ENCODE peak calls at places on chromosomes 1 and 21, in five cellular contexts. M is transverse colon; V is heart right ventricle; E is CD8-positive, alpha-beta memory T cell; Q is mesenchymal stem cell. H is an unnamed sample. For H3K27me3, the result is how much of the 10 kb centered on the place peaks cover.

GRCh38 chr1:32878183-32878582 is 7.5 kb upstream of the FNDC5 start:
- DNase-seq in M (no peak), Q (no peak), V (no peak), E (no peak), H (no peak)

GRCh38 chr1:95007687-95008086 is 65.1 kb downstream of the ALG14 start:
- DNase-seq in E (no peak), Q (no peak), V (no peak), M (no peak), H (no peak)

GRCh38 chr1:95133687-95134086 is 16.5 kb downstream of the TLCD4 start:
- DNase-seq in M (no peak), Q (no peak), V (no peak), E (no peak), H (no peak)

GRCh38 chr1:147109041-147109440 is 63.2 kb downstream of the PRKAB2 start:
- DNase-seq in E (no peak), V (no peak), Q (no peak), M (no peak), H (no peak)

GRCh38 chr1:38536089-38536488 is 323.5 kb downstream of the RRAGC start:
- DNase-seq in E (no peak), M (no peak), Q (no peak), V (no peak), H (no peak)

GRCh38 chr1:186188736-186189135 is 186.3 kb downstream of the TPR start:
- DNase-seq in Q (no peak), V (no peak), M (no peak), E (no peak), H (no peak)

GRCh38 chr1:78553859-78554258 is 63.1 kb downstream of the PTGFR start:
- DNase-seq in V (no peak), M (no peak), E (no peak), Q (no peak), H (peak)

GRCh38 chr21:19767546-19767945 is 1230.7 kb upstream of the NCAM2 start:
- DNase-seq in E (no peak), Q (no peak), M (no peak), V (no peak), H (no peak)

GRCh38 chr1:84037758-84038611 is 39.1 kb upstream of the TTLL7 start:
- DNase-seq in V (no peak), Q (no peak), E (no peak), M (no peak), H (no peak)

GRCh38 chr1:12356004-12356890 is 126.4 kb downstream of the VPS13D start:
- DNase-seq in Q (no peak), V (no peak), E (no peak), M (no peak), H (no peak)

GRCh38 chr1:159831696-159832225 is 5.1 kb downstream of the SLAMF8 start:
- DNase-seq in M (no peak), V (no peak), Q (no peak), E (no peak), H (no peak)

GRCh38 chr1:160996195-160996594 is 24.8 kb downstream of the F11R start:
- DNase-seq in Q (peak), V (no peak), E (no peak), M (no peak), H (no peak)

GRCh38 chr1:153578936-153579335 is 13.3 kb upstream of the S100A2 start:
- DNase-seq in M (no peak), V (no peak), Q (no peak), E (no peak), H (no peak)

GRCh38 chr1:205396972-205397616 is 24.8 kb downstream of the LEMD1 start:
- DNase-seq in V (peak), M (peak), E (peak), Q (peak), H (no peak)

GRCh38 chr21:43302769-43303168 is 124.2 kb downstream of the SIK1 start:
- DNase-seq in V (no peak), M (no peak), Q (no peak), E (no peak), H (no peak)

GRCh38 chr1:177383715-177384114 is 213.0 kb downstream of the BRINP2 start:
- DNase-seq in M (no peak), E (no peak), Q (no peak), V (no peak), H (peak)

GRCh38 chr1:224542783-224543440 is 73.2 kb upstream of the CNIH3 start:
- DNase-seq in Q (peak), V (no peak), E (no peak), M (no peak), H (peak)

GRCh38 chr1:55065649-55066048 is 26.3 kb downstream of the PCSK9 start:
- DNase-seq in V (no peak), E (no peak), Q (no peak), M (no peak), H (no peak)

GRCh38 chr21:45262616-45263015 is 25.1 kb downstream of the POFUT2 start:
- DNase-seq in E (peak), Q (no peak), V (no peak), M (peak), H (no peak)

GRCh38 chr1:21936366-21937031 is 611 bp downstream of the HSPG2 start:
- DNase-seq in E (no peak), Q (peak), M (peak), V (peak), H (no peak)

GRCh38 chr1:29808141-29808995 is 572.0 kb downstream of the PTPRU start:
- DNase-seq in V (no peak), M (no peak), E (no peak), Q (no peak), H (no peak)

GRCh38 chr1:26345718-26346117 is 8.2 kb downstream of the CRYBG2 start:
- DNase-seq in V (no peak), Q (no peak), E (no peak), M (no peak), H (no peak)
- H3K27ac ChIP-seq in V (no peak), Q (no peak), E (no peak), M (no peak), H (no peak)

DNA sequence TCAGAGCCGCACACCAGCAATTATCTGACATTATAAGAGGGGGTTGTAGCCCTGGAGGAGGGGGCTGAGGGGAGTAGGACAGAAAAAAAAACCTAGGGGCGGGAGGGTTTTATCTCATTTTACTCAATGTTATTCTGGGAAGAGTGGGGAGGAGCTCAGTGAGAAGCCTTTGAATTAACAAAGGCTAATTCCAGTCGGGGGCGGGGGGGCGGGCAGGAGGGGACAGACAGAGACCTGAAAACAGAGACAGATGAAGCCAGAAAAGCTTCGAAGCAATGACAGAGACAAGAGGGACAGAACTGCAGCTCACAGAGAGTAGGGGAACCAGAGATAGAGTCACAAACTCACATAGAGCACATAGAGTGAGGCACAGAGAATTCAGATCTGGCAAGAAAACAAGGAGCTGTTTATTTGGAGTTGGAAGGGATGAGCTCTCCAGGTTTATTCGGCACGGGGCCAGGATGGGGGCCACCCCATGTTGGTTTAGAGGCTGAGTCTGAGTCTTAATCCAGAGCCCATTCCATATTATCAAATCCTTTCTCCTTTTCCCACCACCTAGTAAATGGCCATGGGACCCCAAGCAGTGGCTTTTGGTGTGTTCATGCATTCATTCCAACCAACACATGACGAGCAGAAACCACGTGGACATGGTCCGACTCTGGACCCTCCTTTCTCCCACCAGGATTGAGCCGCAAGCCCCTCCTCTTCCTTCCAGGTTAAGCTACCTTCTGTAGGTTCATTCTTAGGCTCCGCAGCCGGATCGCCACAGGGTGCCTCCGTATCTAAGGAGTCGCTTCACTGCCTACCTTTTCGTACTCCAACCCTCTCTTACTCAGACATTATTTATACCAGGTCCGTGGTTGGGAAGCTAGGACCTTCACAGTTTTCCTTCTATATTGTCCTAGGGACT is 63.4 kb downstream of the RHBG start:
- DNase-seq in V (no peak), E (no peak), M (no peak), Q (no peak), H (no peak)
- H3K27me3 ChIP-seq in V (half or more), E (half or more), M (half or more), Q (half or more), H (under half)

GRCh38 chr1:202810193-202810614 is 550 bp upstream of the PCAT6 start:
- DNase-seq in Q (no peak), E (no peak), M (no peak), V (no peak), H (no peak)

GRCh38 chr1:202809597-202810159 is 1.1 kb upstream of the PCAT6 start:
- DNase-seq in Q (no peak), M (no peak), E (no peak), V (no peak), H (no peak)

GRCh38 chr1:202807367-202807925 is 775 bp downstream of the KDM5B start:
- DNase-seq in M (peak), V (peak), Q (peak), E (peak), H (no peak)

GRCh38 chr1:202806845-202807366 is 1.3 kb downstream of the KDM5B start:
- DNase-seq in V (no peak), Q (peak), M (no peak), E (peak), H (no peak)

DNA sequence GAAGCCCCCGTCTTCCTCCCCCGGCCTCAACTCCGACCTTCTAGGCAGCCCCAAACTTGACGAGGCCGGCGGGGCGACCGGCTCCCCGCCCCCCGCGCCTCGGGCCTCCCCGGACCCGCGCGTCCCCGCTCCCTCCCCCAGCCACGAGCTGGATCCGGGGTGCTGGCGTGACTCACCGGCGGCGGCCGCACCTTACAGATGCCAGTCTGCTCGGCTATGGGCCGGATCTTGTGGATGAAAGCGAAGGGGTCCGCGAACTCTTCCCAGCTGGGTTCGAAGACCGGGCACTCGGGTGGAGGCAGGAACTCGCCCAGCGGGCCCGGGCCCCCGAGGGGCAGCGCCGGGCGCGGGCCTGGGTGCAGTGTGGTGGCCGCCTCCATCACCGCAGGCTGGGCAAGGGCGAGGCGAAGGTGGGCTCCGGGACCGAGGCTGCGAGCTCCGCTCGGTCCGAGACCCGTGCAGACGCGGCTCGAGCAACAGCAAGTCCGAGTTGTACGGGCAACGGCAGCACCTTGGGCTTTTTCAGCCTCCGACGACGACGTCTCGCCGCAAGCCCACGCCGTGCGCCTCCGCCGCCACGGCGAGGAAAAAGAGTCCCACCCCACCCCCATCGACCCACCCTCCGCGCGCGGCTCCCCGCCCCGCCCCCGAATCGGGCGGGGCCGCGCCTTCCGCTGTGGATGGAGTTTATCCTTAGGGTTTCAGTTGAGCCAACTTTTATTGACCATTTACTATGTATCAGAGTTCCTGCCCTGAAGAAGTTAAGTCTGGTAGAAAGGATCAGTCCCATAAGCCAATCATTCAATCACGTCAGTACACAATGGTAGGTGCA is at the start of gene KDM5B:
- DNase-seq in E (peak), M (peak), V (peak), Q (peak), H (peak)
- H3K27ac ChIP-seq in E (peak), M (peak), V (peak), Q (peak), H (no peak)

GRCh38 chr1:184033136-184033469 is 4.4 kb downstream of the COLGALT2 start:
- DNase-seq in E (no peak), V (no peak), M (no peak), Q (no peak), H (no peak)

GRCh38 chr1:184035719-184036516 is 1.6 kb downstream of the COLGALT2 start:
- DNase-seq in V (no peak), Q (no peak), E (peak), M (no peak), H (no peak)

GRCh38 chr1:184036517-184036949 is 995 bp downstream of the COLGALT2 start:
- DNase-seq in V (peak), E (peak), Q (peak), M (peak), H (no peak)

GRCh38 chr1:184033711-184034167 is 3.8 kb downstream of the COLGALT2 start:
- DNase-seq in Q (no peak), V (no peak), M (no peak), E (no peak), H (no peak)

DNA sequence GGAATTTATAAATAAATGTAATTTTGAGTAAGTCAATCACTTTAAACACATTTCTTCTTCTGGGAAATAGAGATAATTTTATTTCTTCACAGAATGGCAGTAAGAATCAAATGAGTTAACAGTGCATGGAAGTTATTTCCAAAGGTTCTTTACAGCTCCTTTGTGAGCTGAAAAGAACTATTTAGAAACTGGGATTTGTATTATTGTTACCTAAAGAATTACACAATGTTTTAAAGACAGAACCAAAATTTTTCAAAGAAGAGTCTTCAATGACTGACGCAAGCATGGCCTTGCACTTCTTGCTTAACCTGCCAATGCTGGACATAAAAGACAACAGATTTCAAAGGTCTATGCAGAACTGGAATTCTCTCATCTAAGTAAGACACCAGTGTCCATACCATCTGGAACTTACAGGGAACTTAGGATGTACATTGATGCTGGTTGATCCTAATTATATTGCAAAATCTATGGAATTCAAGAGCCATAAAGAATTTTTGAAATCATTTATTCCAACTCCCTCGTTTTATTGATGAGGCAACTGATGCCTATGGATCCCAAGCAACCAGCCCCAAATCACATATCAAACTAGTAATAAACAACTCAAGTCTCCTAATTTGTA is 2.7 kb downstream of the COLGALT2 start:
- DNase-seq in Q (no peak), M (no peak), E (no peak), V (no peak), H (no peak)
- H3K27me3 ChIP-seq in Q (under half), M (half or more), E (under half), V (under half), H (under half)

DNA sequence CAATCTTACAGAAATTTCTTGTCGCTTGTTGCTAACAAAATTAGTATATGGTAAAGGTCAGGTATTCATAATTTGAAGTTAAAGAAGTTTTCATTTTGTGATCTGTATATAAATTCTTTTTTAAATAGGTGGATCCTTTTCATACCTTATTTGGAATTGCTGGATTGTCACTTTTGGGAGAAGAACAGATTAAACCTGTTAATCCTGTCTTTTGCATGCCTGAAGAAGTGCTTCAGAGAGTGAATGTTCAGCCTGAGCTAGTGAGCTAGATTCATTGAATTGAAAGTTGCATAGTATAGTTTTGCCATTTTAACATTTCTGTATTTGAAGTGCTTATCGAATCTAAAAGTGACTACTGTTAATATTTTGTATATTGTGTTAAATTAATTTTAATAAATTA is 2.3 kb upstream of the MSH4 start:
- DNase-seq in M (no peak), V (no peak), E (no peak), Q (no peak), H (no peak)
- H3K27ac ChIP-seq in M (no peak), V (no peak), E (no peak), Q (no peak), H (no peak)

H was measured in DND-41.